ENCODE peak calls at places on chromosomes 2 and 18, in nine cellular contexts. P is HFF-Myc; K is AG04449; O is ascending aorta; D is right atrium auricular region; I is foreskin fibroblast; M is epithelial cell of esophagus; R is AG09319; Q is activated CD8-positive, alpha-beta T cell treated with anti-CD3 and anti-CD28 coated beads for 36 hours. N is an unnamed sample.

GRCh38 chr2:32706815-32707214 is 79.0 kb downstream of the TTC27 start:
- DNase-seq in P (no peak), K (no peak), O (no peak), D (no peak), I (no peak), M (no peak), R (no peak), Q (no peak), N (no peak)

GRCh38 chr2:43274055-43274454 is 47.6 kb upstream of the ZFP36L2 start:
- DNase-seq in P (no peak), K (no peak), O (no peak), D (no peak), I (no peak), M (no peak), R (no peak), Q (no peak), N (no peak)

GRCh38 chr2:74554821-74555531 is 456 bp downstream of the DOK1 start:
- DNase-seq in P (no peak), K (no peak), O (peak), D (no peak), I (no peak), M (peak), R (no peak), Q (peak), N (no peak)

GRCh38 chr18:49250819-49251388 is 209.5 kb downstream of the DYM start:
- DNase-seq in P (no peak), K (no peak), O (no peak), D (no peak), I (peak), M (peak), R (no peak), Q (no peak), N (peak)

GRCh38 chr18:30177056-30177455 is 865.5 kb downstream of the DSC3 start:
- DNase-seq in P (no peak), K (no peak), O (no peak), D (no peak), I (no peak), M (peak), R (no peak), Q (no peak), N (peak)

GRCh38 chr2:160315337-160315736 is 115.3 kb upstream of the ITGB6 start:
- DNase-seq in P (no peak), K (no peak), O (no peak), D (no peak), I (peak), M (peak), R (no peak), Q (no peak), N (peak)

GRCh38 chr2:70685771-70686171 is 82.2 kb downstream of the ADD2 start:
- DNase-seq in P (no peak), K (no peak), O (peak), D (no peak), I (no peak), M (no peak), R (no peak), Q (no peak), N (no peak)

GRCh38 chr18:46459789-46460455 is 197.1 kb downstream of the LOXHD1 start:
- DNase-seq in P (no peak), K (no peak), O (no peak), D (no peak), I (no peak), M (no peak), R (no peak), Q (no peak), N (no peak)

GRCh38 chr2:38417745-38418689 is 40.9 kb upstream of the ATL2 start:
- DNase-seq in P (no peak), K (no peak), O (no peak), D (no peak), I (no peak), M (peak), R (no peak), Q (no peak), N (no peak)

GRCh38 chr18:34153711-34154110 is 71.0 kb downstream of the NOL4 start:
- DNase-seq in P (no peak), K (no peak), O (no peak), D (no peak), I (peak), M (no peak), R (no peak), Q (no peak), N (peak)

GRCh38 chr2:97724501-97724900 is 11.1 kb downstream of the ZAP70 start:
- DNase-seq in P (no peak), K (no peak), O (no peak), D (no peak), I (no peak), M (no peak), R (no peak), Q (no peak), N (no peak)

GRCh38 chr2:9668686-9669338 is 38.0 kb upstream of the YWHAQ start:
- DNase-seq in P (no peak), K (no peak), O (no peak), D (no peak), I (no peak), M (no peak), R (no peak), Q (no peak), N (no peak)

GRCh38 chr2:173898178-173898668 is 67.0 kb downstream of the SP3 start:
- DNase-seq in P (no peak), K (no peak), O (no peak), D (no peak), I (no peak), M (no peak), R (no peak), Q (peak), N (no peak)

GRCh38 chr2:209823484-209823883 is 51.9 kb downstream of the UNC80 start:
- DNase-seq in P (no peak), K (no peak), O (no peak), D (no peak), I (no peak), M (no peak), R (no peak), Q (no peak), N (no peak)

GRCh38 chr2:18444806-18445205 is 115.6 kb downstream of the RDH14 start:
- DNase-seq in P (no peak), K (no peak), O (no peak), D (no peak), I (no peak), M (no peak), R (no peak), Q (no peak), N (no peak)

GRCh38 chr2:98903064-98903355 is 33.0 kb downstream of the CRACDL start:
- DNase-seq in P (no peak), K (no peak), O (peak), D (no peak), I (no peak), M (no peak), R (no peak), Q (no peak), N (no peak)

GRCh38 chr18:25985999-25986398 is 104.4 kb downstream of the SS18 start:
- DNase-seq in P (no peak), K (no peak), O (no peak), D (no peak), I (no peak), M (no peak), R (no peak), Q (no peak), N (no peak)

GRCh38 chr2:70111752-70112591 is 24.7 kb downstream of the PCBP1 start:
- DNase-seq in P (no peak), K (no peak), O (no peak), D (no peak), I (no peak), M (no peak), R (no peak), Q (no peak), N (no peak)

GRCh38 chr2:238286987-238287386 is 1.4 kb downstream of the PER2 start:
- DNase-seq in P (no peak), K (no peak), O (no peak), D (no peak), I (no peak), M (no peak), R (no peak), Q (peak), N (peak)

DNA sequence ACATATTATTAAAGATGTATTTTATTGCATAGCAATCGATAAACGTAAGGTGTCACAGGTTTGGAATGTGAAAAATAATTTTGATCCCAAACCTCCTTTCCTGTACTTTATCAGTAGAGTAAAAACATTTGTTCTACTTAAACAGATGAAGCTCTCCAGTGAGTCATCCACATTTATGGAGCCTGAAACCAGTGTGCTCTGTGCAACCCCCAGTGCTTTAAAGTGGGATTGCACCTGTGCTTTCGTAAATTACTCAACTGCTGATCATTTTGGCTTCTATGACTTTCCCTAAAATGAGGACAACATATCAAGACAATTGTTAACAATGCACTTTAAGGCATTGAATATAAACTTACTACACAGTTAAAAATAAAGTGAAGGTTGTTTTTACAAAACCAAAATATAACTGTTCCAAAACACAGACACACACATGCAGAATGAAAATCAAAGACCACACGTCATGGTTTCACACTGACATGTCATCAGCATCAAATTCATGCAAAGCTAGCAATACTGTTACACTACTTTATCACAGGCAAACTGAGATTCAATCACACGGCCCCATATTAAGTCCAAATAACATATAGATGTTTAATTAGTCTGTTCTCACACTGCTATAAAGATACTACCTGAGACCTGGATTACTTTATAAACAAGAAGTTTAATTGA is 9.7 kb downstream of the TMEM18 start:
- DNase-seq in P (peak), K (no peak), O (no peak), D (no peak), I (peak), M (peak), R (no peak), Q (peak), N (peak)
- TF ChIP-seq CTCF in P (peak), K (peak), O (peak), D (peak), I (peak), M (peak), R (peak), Q (peak), N (peak)

DNA sequence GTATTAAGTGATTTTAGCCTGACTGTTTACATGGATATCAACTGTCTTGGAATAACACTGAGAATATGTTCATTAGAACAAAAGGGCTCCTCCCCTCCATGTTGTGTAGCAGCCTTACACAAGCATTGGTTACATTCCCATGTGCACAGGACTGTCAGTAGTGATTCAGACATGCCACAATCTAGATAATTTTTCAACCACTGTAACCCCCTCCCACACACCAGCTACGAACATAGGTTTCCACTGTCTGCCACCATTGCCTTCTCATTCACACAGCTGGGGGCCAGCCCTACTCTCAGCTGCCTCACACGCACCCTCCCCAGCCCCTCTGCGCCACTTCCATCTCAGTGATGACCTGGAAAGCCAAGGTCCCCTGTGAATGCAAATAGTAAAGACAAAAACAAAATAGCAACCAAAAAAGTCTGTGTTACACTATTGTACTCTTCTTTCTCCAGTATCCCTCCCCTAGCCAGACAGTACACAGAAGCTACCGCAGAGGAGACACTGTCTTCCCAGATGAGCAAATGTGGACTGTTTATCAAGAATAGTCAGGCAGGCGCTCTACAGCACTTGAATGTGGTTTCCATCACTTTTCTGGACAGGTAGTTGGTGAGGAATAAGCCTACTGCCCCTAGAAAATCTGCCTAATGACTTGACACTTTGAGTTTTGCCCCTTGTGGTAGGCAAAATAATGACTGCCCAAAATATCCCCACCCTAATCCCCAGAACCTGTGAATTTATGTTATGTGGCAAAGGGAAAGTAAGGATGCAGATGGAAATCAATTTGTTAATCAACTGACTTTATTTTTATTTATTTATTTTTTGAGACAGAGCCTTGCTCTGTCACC is 27.9 kb upstream of the TYMS start:
- DNase-seq in P (no peak), K (no peak), O (no peak), D (no peak), I (no peak), M (no peak), R (no peak), Q (peak), N (no peak)
- TF ChIP-seq CTCF in P (peak), K (no peak), O (no peak), D (no peak), I (no peak), M (peak), R (no peak), Q (no peak), N (no peak)

DNA sequence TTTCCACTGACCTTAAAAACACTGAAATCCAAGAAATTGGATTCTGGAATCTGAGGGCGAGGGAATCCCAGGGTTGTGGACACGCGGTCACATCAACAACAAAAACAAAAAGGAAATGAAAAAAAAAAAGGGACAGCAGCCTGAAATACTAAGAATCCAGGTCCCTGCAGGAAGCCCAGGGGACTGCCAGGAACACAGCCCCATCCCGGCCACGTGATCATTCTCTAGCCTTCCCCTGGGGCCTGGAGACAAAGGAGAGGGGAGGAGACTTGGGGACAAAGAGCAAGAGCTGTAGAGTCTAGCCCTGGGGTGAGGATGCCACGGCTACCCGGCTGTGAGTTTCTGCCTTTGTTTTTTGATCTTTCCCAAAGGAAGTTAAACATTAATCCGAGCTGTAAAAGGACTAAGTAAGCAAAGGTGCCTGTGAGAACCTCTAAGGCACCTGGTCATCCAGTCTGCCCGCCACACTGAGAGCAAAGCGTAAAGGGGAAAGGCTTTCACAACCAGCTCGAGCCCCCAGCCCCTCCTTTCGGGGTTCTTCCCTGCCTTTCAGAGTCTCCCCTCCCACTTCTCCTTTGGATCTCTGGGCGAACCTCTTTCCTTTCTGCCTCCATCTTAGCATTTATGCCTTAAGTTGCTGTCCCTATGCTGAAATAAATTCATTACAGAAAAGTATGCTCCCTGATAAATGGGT is 57.9 kb upstream of the MSH2 start:
- DNase-seq in P (peak), K (no peak), O (no peak), D (peak), I (peak), M (peak), R (no peak), Q (no peak), N (peak)
- TF ChIP-seq CTCF in P (no peak), K (no peak), O (no peak), D (no peak), I (no peak), M (peak), R (no peak), Q (no peak), N (no peak)

DNA sequence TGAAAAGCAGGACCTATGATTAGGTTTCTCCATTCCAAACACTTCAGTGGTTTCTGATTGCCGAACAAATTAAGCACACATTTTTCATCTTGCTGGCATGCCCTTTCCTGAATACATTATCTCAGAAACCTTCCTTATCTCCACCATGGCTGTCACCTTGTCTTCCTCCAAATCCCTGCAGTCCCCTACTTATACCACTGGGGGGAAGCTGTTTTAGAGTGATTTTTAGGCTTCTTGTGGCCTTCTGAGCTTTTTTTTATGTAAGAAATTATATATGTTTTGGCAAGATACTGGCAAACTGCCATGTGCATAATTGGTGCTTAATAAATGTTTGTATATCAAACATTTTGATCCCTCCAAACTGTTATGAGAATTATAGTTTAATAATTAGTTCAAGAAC is 229.2 kb downstream of the MYT1L start:
- DNase-seq in P (no peak), K (no peak), O (no peak), D (no peak), I (no peak), M (no peak), R (no peak), Q (no peak), N (peak)
- TF ChIP-seq CTCF in P (no peak), K (no peak), O (no peak), D (peak), I (no peak), M (peak), R (no peak), Q (no peak), N (peak)

N was measured in MCF 10A.